ENCODE peak calls at places on chromosome 7, in ten cellular contexts. Y, K, F, C, O, A, R, G, W and P are unnamed samples.

GRCh38 chr7:135782377-135782776 is 33.8 kb upstream of the FAM180A start:
- DNase-seq in Y (no peak), K (no peak), F (no peak), C (no peak), O (no peak), A (no peak), R (no peak), G (no peak), W (no peak), P (no peak)

GRCh38 chr7:112357136-112357535 is 93.1 kb upstream of the IFRD1 start:
- DNase-seq in Y (no peak), K (no peak), F (no peak), C (no peak), O (no peak), A (no peak), R (no peak), G (no peak), W (no peak), P (no peak)

GRCh38 chr7:135650831-135651573 is 11.3 kb upstream of the STMP1 start:
- DNase-seq in Y (peak), K (peak), F (no peak), C (no peak), O (no peak), A (no peak), R (no peak), G (no peak), W (no peak), P (no peak)

GRCh38 chr7:157500171-157500960 is 163.6 kb downstream of the DNAJB6 start:
- DNase-seq in Y (no peak), K (no peak), F (no peak), C (no peak), O (no peak), A (no peak), R (peak), G (no peak), W (peak), P (no peak)

GRCh38 chr7:92641921-92642511 is 51.8 kb upstream of the FAM133B start:
- DNase-seq in Y (peak), K (peak), F (no peak), C (peak), O (peak), A (peak), R (no peak), G (no peak), W (no peak), P (no peak)

GRCh38 chr7:143295870-143296269 is 7.7 kb downstream of the CASP2 start:
- DNase-seq in Y (peak), K (peak), F (no peak), C (peak), O (no peak), A (no peak), R (no peak), G (no peak), W (no peak), P (peak)

GRCh38 chr7:156156734-156157408 is 344.6 kb upstream of the SHH start:
- DNase-seq in Y (no peak), K (peak), F (peak), C (peak), O (no peak), A (no peak), R (peak), G (no peak), W (peak), P (no peak)

GRCh38 chr7:151374139-151374538 is 32.5 kb downstream of the NUB1 start:
- DNase-seq in Y (no peak), K (no peak), F (no peak), C (no peak), O (no peak), A (no peak), R (no peak), G (no peak), W (no peak), P (no peak)

GRCh38 chr7:100875356-100875751 is 451 bp downstream of the SRRT start:
- DNase-seq in Y (no peak), K (no peak), F (no peak), C (no peak), O (no peak), A (peak), R (no peak), G (no peak), W (no peak), P (no peak)

GRCh38 chr7:40948239-40948638 is 754.7 kb downstream of the INHBA start:
- DNase-seq in Y (no peak), K (no peak), F (no peak), C (no peak), O (no peak), A (no peak), R (no peak), G (no peak), W (no peak), P (no peak)

GRCh38 chr7:47846117-47846836 is 102.0 kb downstream of the PKD1L1 start:
- DNase-seq in Y (peak), K (peak), F (no peak), C (peak), O (peak), A (peak), R (no peak), G (no peak), W (no peak), P (no peak)

GRCh38 chr7:100965051-100965722 is 4.2 kb upstream of the MUC12 start:
- DNase-seq in Y (no peak), K (no peak), F (no peak), C (no peak), O (no peak), A (no peak), R (no peak), G (no peak), W (no peak), P (no peak)

GRCh38 chr7:100675581-100676350 is 2.2 kb downstream of the GNB2 start:
- DNase-seq in Y (peak), K (peak), F (peak), C (peak), O (no peak), A (peak), R (peak), G (peak), W (peak), P (no peak)

GRCh38 chr7:151430391-151431205 is 9.3 kb downstream of the CRYGN start:
- DNase-seq in Y (no peak), K (no peak), F (no peak), C (no peak), O (no peak), A (no peak), R (no peak), G (no peak), W (peak), P (no peak)

GRCh38 chr7:5420841-5421625 is 2.6 kb downstream of the TNRC18 start:
- DNase-seq in Y (no peak), K (no peak), F (no peak), C (no peak), O (no peak), A (peak), R (peak), G (no peak), W (peak), P (no peak)

GRCh38 chr7:55339033-55339995 is 25.8 kb upstream of the LANCL2 start:
- DNase-seq in Y (no peak), K (no peak), F (no peak), C (no peak), O (no peak), A (no peak), R (no peak), G (no peak), W (no peak), P (no peak)

GRCh38 chr7:4834601-4835397 is 27.0 kb downstream of the PAPOLB start:
- DNase-seq in Y (no peak), K (no peak), F (no peak), C (no peak), O (no peak), A (no peak), R (no peak), G (no peak), W (peak), P (no peak)

GRCh38 chr7:46848944-46849343 is 733.0 kb downstream of the TNS3 start:
- DNase-seq in Y (no peak), K (no peak), F (no peak), C (no peak), O (no peak), A (no peak), R (no peak), G (no peak), W (no peak), P (peak)

GRCh38 chr7:142587578-142588191 is 161.6 kb upstream of the PRSS1 start:
- DNase-seq in Y (peak), K (peak), F (no peak), C (peak), O (no peak), A (peak), R (no peak), G (no peak), W (no peak), P (peak)

GRCh38 chr7:143405671-143406352 is 2.8 kb downstream of the EPHA1 start:
- DNase-seq in Y (no peak), K (no peak), F (no peak), C (peak), O (no peak), A (no peak), R (no peak), G (no peak), W (no peak), P (no peak)

GRCh38 chr7:64308019-64308275 is 5.8 kb upstream of the ZNF736 start:
- DNase-seq in Y (no peak), K (no peak), F (peak), C (no peak), O (no peak), A (no peak), R (no peak), G (no peak), W (no peak), P (no peak)

GRCh38 chr7:2612445-2613112 is 19.2 kb upstream of the TTYH3 start:
- DNase-seq in Y (no peak), K (no peak), F (no peak), C (no peak), O (no peak), A (no peak), R (peak), G (no peak), W (no peak), P (no peak)

GRCh38 chr7:94698275-94698674 is 42.3 kb upstream of the SGCE start:
- DNase-seq in Y (peak), K (peak), F (no peak), C (peak), O (peak), A (peak), R (no peak), G (no peak), W (no peak), P (peak)

GRCh38 chr7:47253650-47254080 is 328.2 kb downstream of the TNS3 start:
- DNase-seq in Y (peak), K (peak), F (peak), C (peak), O (peak), A (peak), R (no peak), G (peak), W (no peak), P (peak)

GRCh38 chr7:117871401-117871777 is 1.9 kb downstream of the CTTNBP2 start:
- DNase-seq in Y (no peak), K (no peak), F (no peak), C (no peak), O (no peak), A (no peak), R (no peak), G (no peak), W (no peak), P (no peak)
- H3K4me3 ChIP-seq in Y (no peak), K (no peak), F (peak), C (peak), O (peak), A (no peak), R (no peak), G (peak), W (peak), P (no peak)

GRCh38 chr7:121449735-121450134 is 53.6 kb upstream of the FAM3C start:
- DNase-seq in Y (no peak), K (no peak), F (no peak), C (no peak), O (no peak), A (no peak), R (no peak), G (no peak), W (no peak), P (no peak)

GRCh38 chr7:121450631-121451030 is 54.5 kb upstream of the FAM3C start:
- DNase-seq in Y (no peak), K (no peak), F (no peak), C (no peak), O (no peak), A (no peak), R (no peak), G (no peak), W (no peak), P (no peak)

GRCh38 chr7:121448429-121448828 is 52.3 kb upstream of the FAM3C start:
- DNase-seq in Y (no peak), K (no peak), F (no peak), C (no peak), O (no peak), A (no peak), R (no peak), G (no peak), W (no peak), P (no peak)

GRCh38 chr7:121447939-121448338 is 51.8 kb upstream of the FAM3C start:
- DNase-seq in Y (no peak), K (no peak), F (no peak), C (no peak), O (no peak), A (no peak), R (no peak), G (no peak), W (no peak), P (no peak)

GRCh38 chr7:121449304-121449703 is 53.2 kb upstream of the FAM3C start:
- DNase-seq in Y (peak), K (no peak), F (no peak), C (peak), O (no peak), A (no peak), R (no peak), G (no peak), W (no peak), P (no peak)
- TF ChIP-seq CTCF in Y (peak), K (no peak), F (no peak), C (peak), O (no peak), A (peak), R (no peak), G (no peak), W (no peak), P (peak)

DNA sequence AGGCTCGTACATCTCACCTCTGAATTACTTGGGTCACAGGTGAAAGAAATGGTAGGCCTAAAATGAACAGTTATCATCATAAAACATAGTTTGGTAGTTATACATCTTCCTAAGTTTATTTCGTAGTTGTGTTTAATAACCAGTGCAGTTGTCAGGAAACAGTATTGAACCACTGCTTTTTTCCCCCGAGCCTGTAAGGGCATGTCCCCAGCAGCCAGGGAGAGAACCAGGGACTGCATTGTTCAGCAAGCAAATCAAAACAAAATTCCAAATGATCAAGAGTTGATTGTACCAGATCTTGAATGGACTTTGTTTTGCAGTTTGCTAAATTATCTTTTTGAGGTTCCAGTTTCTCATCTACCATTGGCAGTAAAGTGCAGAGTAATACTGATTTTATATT is 2.4 kb downstream of the EIF4H start:
- DNase-seq in Y (no peak), K (no peak), F (no peak), C (no peak), O (no peak), A (peak), R (no peak), G (no peak), W (no peak), P (no peak)
- H3K4me3 ChIP-seq in Y (no peak), K (no peak), F (no peak), C (no peak), O (no peak), A (peak), R (no peak), G (no peak), W (peak), P (no peak)

DNA sequence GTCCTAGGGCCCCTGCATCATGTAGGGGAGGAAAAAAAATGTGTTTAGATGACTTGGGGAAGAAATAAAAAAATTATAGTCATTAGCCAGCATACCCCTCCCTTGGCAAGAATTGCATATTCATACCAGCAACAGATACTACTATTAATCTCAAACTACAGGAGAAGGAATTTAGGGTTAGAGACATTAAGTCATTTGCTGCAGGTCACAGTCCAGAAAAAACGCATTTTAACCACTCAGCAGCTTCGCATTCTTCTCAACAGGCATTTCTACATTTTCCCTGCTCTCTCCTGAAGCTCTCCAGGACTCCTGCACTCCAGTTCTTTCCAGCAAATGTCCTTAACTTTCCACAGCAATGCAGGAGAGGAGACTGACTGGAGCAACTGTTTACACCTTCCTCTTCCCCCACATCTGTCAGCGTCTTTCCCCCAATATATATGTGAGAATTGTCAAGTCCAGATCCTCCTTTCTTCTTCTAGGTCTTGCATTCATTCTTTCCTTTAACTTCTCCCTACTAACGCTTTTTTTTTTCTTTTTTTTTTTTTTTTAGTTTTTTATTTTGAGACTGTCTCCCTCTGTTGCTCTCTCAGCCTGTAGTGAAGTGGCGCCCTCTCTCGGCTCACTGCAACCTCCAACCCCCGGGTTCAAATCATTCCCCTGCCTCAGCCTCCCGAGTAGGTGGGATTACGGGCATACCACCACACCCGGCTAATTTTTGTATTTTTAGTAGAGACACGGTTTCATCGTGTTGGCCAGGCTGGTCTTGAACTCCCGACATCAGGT is 35.6 kb downstream of the PRPS1L1 start:
- DNase-seq in Y (no peak), K (no peak), F (no peak), C (no peak), O (no peak), A (no peak), R (no peak), G (no peak), W (no peak), P (no peak)
- TF ChIP-seq CTCF in Y (peak), K (peak), F (no peak), C (peak), O (no peak), A (peak), R (no peak), G (no peak), W (peak), P (peak)

GRCh38 chr7:29039747-29040569 is 81.8 kb upstream of the TRIL start:
- DNase-seq in Y (peak), K (peak), F (no peak), C (peak), O (no peak), A (no peak), R (no peak), G (no peak), W (no peak), P (no peak)
- H3K4me3 ChIP-seq in Y (no peak), K (no peak), F (no peak), C (no peak), O (no peak), A (no peak), R (no peak), G (no peak), W (no peak), P (no peak)